ENCODE peak calls at places on chromosomes 3 and 15, in seven cellular contexts. D, F, U, A, T, C and P are unnamed samples.

GRCh38 chr15:42749266-42749665 is 12.3 kb upstream of the CDAN1 start:
- DNase-seq in U (no peak), F (no peak), T (no peak), D (no peak), A (no peak), C (no peak), P (no peak)

GRCh38 chr15:43998607-43999006 is 171.8 kb downstream of the WDR76 start:
- DNase-seq in F (peak), A (no peak), U (no peak), T (no peak), D (no peak), C (no peak), P (no peak)

GRCh38 chr3:7536921-7537320 is 676.0 kb downstream of the GRM7 start:
- DNase-seq in U (no peak), A (no peak), T (no peak), D (no peak), C (no peak), F (no peak), P (no peak)

GRCh38 chr3:141067559-141067958 is 16.4 kb downstream of the SPSB4 start:
- DNase-seq in A (no peak), T (no peak), F (no peak), U (no peak), C (no peak), D (no peak), P (no peak)

GRCh38 chr3:12115846-12116245 is 42.9 kb downstream of the TIMP4 start:
- DNase-seq in D (no peak), U (no peak), F (no peak), C (no peak), A (no peak), T (no peak), P (no peak)

GRCh38 chr3:175199961-175200360 is 340.8 kb downstream of the NAALADL2 start:
- DNase-seq in A (no peak), D (no peak), U (no peak), C (no peak), T (no peak), F (no peak), P (no peak)

GRCh38 chr3:19065027-19065426 is 83.3 kb upstream of the KCNH8 start:
- DNase-seq in F (peak), T (no peak), C (peak), D (no peak), A (no peak), U (no peak), P (no peak)

GRCh38 chr15:68177747-68178146 is 27.4 kb downstream of the CALML4 start:
- DNase-seq in C (no peak), U (no peak), T (no peak), F (peak), D (no peak), A (no peak), P (no peak)

GRCh38 chr15:89460048-89460447 is 36.3 kb downstream of the RHCG start:
- DNase-seq in F (no peak), C (no peak), D (no peak), U (no peak), A (no peak), T (no peak), P (no peak)

DNA sequence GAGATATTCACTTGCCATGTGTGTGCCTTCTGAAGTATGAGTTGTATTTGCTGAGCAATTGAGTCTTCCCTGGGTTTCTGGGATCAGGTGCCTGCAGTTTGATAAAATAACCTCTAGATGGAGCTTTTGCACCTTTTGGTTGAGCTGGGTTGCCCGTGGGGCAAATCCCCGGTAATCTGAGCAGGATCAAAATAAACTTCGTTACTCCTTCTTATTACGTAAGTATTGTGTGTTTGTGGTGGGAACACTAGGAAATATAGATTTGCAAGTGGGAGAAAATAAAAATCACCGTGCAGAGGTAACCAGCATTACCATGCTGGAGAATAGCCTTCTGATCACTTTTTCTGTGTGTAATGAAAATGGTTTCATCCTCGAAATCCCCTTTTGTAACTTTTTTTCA is 277.4 kb upstream of the NR2E3 start:
- DNase-seq in F (peak), U (no peak), A (peak), T (peak), D (peak), C (peak), P (no peak)
- TF ChIP-seq CTCF in F (peak), U (no peak), A (peak), T (peak), D (peak), C (peak), P (no peak)

DNA sequence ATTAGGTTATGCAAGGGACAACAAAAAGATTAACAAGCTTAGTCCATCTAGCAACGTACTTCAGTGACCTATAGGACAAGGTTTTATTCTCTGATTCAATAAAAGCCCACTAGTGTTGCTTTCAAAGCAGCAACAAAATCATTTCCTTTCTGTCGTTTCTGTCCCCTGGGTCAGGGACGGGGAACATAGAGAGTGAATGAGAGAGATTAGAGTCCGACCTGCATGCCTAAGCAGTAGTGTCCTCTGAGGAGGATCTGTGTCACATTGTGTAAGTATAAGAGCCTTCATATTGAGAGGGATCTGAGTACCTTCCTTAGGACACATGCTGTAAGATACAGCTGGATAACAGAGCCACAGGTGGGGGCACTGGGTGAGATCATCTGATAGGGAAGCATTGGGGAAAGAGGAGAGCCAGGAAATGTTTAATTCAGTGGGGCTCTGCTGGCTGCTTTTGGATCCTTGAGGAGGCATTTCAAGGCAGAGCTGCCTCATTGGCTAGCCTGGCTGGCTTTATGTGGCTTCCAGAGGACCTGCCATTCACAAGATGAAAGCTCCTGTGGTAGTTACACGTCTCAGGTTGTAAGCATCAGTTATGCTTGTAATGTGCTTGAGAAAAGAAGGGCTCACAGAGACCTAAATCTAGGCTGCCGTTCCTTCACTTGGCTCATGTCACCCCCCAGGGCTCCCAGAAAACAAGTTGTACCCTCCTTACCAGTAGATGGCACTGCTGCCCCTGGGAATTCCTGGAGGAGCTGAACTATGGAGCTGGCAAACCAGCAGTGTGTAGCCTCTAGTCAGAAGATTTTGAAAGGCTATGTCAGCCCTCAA is 2.7 kb downstream of the TMEM108 start:
- DNase-seq in D (peak), U (no peak), F (peak), C (peak), A (peak), T (peak), P (no peak)
- TF ChIP-seq CTCF in D (peak), U (no peak), F (peak), C (peak), A (peak), T (peak), P (peak)

GRCh38 chr3:129343643-129344360 is 65.1 kb downstream of the HMCES start:
- DNase-seq in D (peak), C (no peak), T (peak), A (peak), F (peak), U (no peak), P (no peak)
- TF ChIP-seq CTCF in D (peak), C (peak), T (no peak), A (peak), F (peak), U (no peak), P (peak)

GRCh38 chr15:66401130-66402021 is 14.7 kb downstream of the MAP2K1 start:
- DNase-seq in T (no peak), C (peak), F (no peak), U (no peak), D (no peak), A (peak), P (no peak)
- TF ChIP-seq CTCF in T (no peak), C (no peak), F (no peak), U (no peak), D (peak), A (peak), P (no peak)

DNA sequence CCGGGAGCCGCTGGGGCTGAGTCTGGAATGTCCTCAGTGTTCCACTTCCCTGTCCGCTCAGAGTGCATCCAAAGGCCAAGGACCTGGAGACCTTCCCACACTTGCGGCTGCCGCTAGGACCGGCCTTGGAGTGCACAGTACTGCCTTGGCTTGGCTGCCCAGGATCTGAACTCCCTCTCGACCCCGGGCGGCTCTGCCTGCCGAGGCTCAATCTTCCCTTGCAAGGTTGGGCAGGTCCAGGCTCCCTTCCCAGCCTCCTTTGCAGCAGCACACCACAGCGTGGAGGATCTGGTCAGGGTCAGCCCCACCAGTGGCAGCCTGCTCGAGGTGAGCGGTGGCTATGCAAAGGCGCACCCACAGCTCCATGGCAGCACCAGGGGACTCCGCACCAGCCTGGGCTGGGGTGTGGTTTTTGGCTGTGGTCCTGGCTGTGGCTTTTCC is 69.2 kb downstream of the PLXNA1 start:
- DNase-seq in F (no peak), A (no peak), D (no peak), U (no peak), C (no peak), T (no peak), P (no peak)
- TF ChIP-seq CTCF in F (no peak), A (no peak), D (no peak), U (no peak), C (no peak), T (no peak), P (no peak)

DNA sequence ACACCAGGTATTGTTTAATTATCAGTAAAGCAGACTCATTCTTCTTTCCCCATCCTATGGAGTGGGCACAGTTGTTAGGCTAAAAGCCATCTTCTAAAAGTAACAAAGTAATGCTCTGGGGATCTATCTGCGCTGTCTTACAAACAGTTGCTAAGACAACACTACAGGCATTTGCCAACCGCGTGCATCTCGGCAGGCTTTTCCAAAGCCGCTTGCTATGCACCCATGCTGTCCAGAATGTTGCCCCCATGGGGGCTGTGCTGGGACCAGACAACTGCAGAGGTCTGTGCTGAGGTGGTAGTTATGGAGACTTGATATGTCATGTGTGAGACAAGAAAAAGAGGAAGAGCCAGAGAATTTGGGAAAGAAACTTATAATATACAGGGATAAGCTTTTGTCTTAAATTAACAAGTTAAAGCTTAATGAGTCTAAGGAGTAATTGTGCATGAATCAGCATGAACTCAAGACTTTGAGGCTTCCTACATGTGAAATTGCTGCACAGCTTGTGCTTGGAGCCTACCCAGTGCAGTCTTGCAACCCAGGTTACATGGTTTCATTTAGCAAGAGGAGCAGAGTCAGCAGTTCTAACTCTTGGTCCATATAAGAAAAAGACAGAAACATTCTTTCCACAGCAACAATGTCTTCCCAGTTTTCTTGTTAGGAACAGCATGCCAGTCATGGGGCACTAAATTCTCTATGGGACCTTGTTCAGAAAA is 38.9 kb upstream of the DCLK3 start:
- DNase-seq in D (no peak), F (no peak), T (no peak), C (no peak), A (no peak), U (no peak), P (no peak)
- TF ChIP-seq CTCF in D (no peak), F (no peak), T (no peak), C (no peak), A (no peak), U (no peak), P (no peak)

GRCh38 chr3:148158210-148158609 is 539.5 kb upstream of the AGTR1 start:
- DNase-seq in T (no peak), C (no peak), D (no peak), A (no peak), F (peak), U (no peak), P (no peak)

GRCh38 chr3:148162132-148162531 is 535.6 kb upstream of the AGTR1 start:
- DNase-seq in D (no peak), C (no peak), T (no peak), U (no peak), F (no peak), A (no peak), P (no peak)
- TF ChIP-seq CTCF in D (no peak), C (no peak), T (no peak), U (no peak), F (no peak), A (peak), P (no peak)